ENCODE peak calls at places on chromosomes 7 and 10, in five cellular contexts. B is astrocyte, R is mammary epithelial cell, Q is hepatocyte, N is OCI-LY7. E is an unnamed sample.
A peak's percentile ranks its signal among the peaks of the same experiment; 100 is the strongest.

GRCh38 chr10:110175406-110175805 is 32.0 kb upstream of the MXI1 start:
- DNase-seq in B (peak; percentile 28), R (peak; percentile 79), Q (no peak), N (no peak), E (no peak)

GRCh38 chr10:109962247-109962646 is 38.9 kb upstream of the XPNPEP1 start:
- DNase-seq in B (peak; percentile 22), R (no peak), Q (no peak), N (no peak), E (no peak)

GRCh38 chr10:27252267-27253000 is 11.8 kb upstream of the ACBD5 start:
- DNase-seq in B (peak; percentile 29), R (peak; percentile 32), Q (peak; percentile 78), N (no peak), E (peak; percentile 88)

GRCh38 chr10:129365767-129366400 is 101.2 kb upstream of the MGMT start:
- DNase-seq in B (no peak), R (no peak), Q (no peak), N (peak; percentile 27), E (no peak)

GRCh38 chr7:55522268-55522902 is 49.9 kb downstream of the VOPP1 start:
- DNase-seq in B (no peak), R (no peak), Q (no peak), N (no peak), E (no peak)

GRCh38 chr10:11017575-11018425 is at the start of gene CELF2:
- DNase-seq in B (peak; percentile 10), R (no peak), Q (peak; percentile 86), N (no peak), E (no peak)

GRCh38 chr10:47330804-47331203 is 8.6 kb downstream of the GDF2 start:
- DNase-seq in B (no peak), R (no peak), Q (no peak), N (no peak), E (no peak)

GRCh38 chr7:373818-374705 is 84.1 kb downstream of the FOXL3 start:
- DNase-seq in B (no peak), R (no peak), Q (no peak), N (no peak), E (no peak)

GRCh38 chr7:98312201-98312600 is 30.7 kb downstream of the BRI3 start:
- DNase-seq in B (no peak), R (no peak), Q (no peak), N (no peak), E (no peak)

GRCh38 chr7:77651544-77652162 is 44.6 kb upstream of the RSBN1L start:
- DNase-seq in B (no peak), R (no peak), Q (peak; percentile 66), N (peak; percentile 58), E (peak; percentile 17)

GRCh38 chr7:112160130-112160770 is 45.9 kb downstream of the DOCK4 start:
- DNase-seq in B (peak; percentile 32), R (peak; percentile 12), Q (peak; percentile 51), N (no peak), E (no peak)

GRCh38 chr7:120740348-120740747 is 117.6 kb downstream of the TSPAN12 start:
- DNase-seq in B (peak; percentile 41), R (no peak), Q (no peak), N (no peak), E (no peak)

GRCh38 chr10:103775786-103776185 is 79.6 kb downstream of the SH3PXD2A start:
- DNase-seq in B (no peak), R (no peak), Q (no peak), N (no peak), E (no peak)

GRCh38 chr10:89644691-89644966 is 413 bp downstream of the PANK1 start:
- DNase-seq in B (no peak), R (no peak), Q (no peak), N (peak; percentile 65), E (no peak)

GRCh38 chr10:70832852-70833542 is 17.2 kb downstream of the SGPL1 start:
- DNase-seq in B (peak; percentile 98), R (peak; percentile 93), Q (no peak), N (no peak), E (no peak)

GRCh38 chr7:73663033-73663432 is 4.6 kb upstream of the VPS37D start:
- DNase-seq in B (no peak), R (no peak), Q (no peak), N (no peak), E (no peak)

GRCh38 chr10:69558559-69558958 is 14.7 kb downstream of the NEUROG3 start:
- DNase-seq in B (no peak), R (no peak), Q (no peak), N (no peak), E (no peak)

GRCh38 chr10:33746878-33747277 is 412.4 kb upstream of the NRP1 start:
- DNase-seq in B (peak; percentile 70), R (peak; percentile 63), Q (no peak), N (no peak), E (no peak)

GRCh38 chr10:71661060-71661622 is 58.4 kb downstream of the C10orf105 start:
- DNase-seq in B (no peak), R (no peak), Q (no peak), N (no peak), E (no peak)

GRCh38 chr10:46555713-46556514 is 544 bp downstream of the GPRIN2 start:
- DNase-seq in B (no peak), R (no peak), Q (peak; percentile 73), N (no peak), E (peak; percentile 65)

GRCh38 chr10:71891437-71891836 is 40.4 kb upstream of the PSAP start:
- DNase-seq in B (no peak), R (no peak), Q (no peak), N (no peak), E (no peak)

GRCh38 chr7:31437466-31437865 is 76.4 kb upstream of the ITPRID1 start:
- DNase-seq in B (no peak), R (no peak), Q (no peak), N (no peak), E (no peak)

GRCh38 chr7:66558201-66558641 is 70.5 kb upstream of the KCTD7 start:
- DNase-seq in B (no peak), R (no peak), Q (no peak), N (no peak), E (no peak)

GRCh38 chr7:66557214-66558200 is 71.2 kb upstream of the KCTD7 start:
- DNase-seq in B (no peak), R (peak; percentile 22), Q (peak; percentile 78), N (peak; percentile 58), E (peak; percentile 62)

GRCh38 chr7:66554326-66554725 is 74.4 kb upstream of the KCTD7 start:
- DNase-seq in B (no peak), R (no peak), Q (no peak), N (no peak), E (no peak)

GRCh38 chr7:66556549-66557213 is 72.0 kb upstream of the KCTD7 start:
- DNase-seq in B (no peak), R (no peak), Q (no peak), N (no peak), E (no peak)

DNA sequence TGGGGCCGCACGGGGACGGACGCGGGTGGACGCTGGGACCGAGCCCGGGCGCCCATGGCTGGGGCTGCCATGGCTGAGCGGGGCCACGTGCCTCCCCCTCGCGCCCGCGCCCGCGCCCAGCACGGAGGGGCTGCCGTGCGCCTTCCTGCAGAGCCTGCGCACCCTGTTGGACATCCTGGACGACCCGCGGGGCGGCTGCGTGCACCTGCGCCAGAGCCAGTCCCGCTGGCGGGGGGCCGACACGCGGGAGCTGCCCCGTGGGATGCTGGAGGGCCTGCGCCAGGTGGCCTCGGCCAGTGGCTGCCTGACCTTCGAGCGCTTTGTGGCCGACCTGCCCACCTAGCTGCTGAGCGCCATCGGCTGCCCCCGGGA is 72.5 kb upstream of the KCTD7 start:
- DNase-seq in B (no peak), R (no peak), Q (no peak), N (no peak), E (no peak)
- H4K20me1 ChIP-seq in B (peaks cover 36% of the 10 kb centered on the region), R (no peaks in the 10 kb centered on the region), Q (peaks cover 6% of the 10 kb centered on the region), N (no peaks in the 10 kb centered on the region), E (peaks cover 20% of the 10 kb centered on the region)

DNA sequence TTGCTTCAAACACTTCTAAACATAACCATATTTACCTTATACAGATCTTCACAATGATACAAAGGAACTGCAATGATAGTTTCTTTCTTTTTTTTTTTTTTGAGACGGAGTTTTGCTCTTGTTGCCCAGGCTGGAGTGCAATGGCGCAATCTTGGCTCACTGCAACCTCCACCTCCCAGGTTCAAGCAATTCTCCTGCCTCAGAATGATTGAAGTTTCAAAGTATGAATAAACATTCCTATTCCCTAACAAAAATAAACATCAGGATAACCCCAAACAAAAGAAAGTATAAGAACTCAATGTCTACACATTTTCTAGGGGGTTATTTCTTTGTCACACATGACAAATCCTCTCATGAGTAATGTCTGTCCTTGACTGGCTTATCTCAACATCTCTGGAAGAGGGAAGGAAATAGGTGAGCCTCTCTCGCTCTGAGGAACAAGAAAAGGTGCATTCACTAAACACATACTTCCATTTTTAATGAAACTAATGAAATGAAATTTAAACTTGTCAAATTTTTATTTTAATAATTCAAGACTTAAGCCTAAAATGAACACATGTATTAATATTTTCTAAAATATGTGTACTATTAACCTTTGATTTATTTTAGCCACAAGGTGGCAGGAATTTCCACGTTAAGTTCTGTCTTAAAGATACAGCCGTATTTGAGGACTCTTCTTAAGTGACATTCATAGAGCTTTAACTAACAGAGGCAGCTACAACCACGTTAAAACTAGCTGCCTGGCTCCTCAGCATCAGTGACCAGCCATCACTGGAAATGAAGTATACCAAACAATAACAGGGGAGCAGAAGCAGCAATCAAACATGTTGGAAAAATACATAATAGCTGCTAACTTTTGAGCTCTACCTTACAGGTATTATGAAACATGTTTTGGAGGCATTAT is 58.3 kb downstream of the MALSU1 start:
- DNase-seq in B (peak; percentile 57), R (peak; percentile 81), Q (peak; percentile 53), N (peak; percentile 77), E (peak; percentile 99)
- TF ChIP-seq CTCF in B (peak; percentile 28), R (peak; percentile 40), Q (peak; percentile 68), N (peak; percentile 87), E (peak; percentile 83)

DNA sequence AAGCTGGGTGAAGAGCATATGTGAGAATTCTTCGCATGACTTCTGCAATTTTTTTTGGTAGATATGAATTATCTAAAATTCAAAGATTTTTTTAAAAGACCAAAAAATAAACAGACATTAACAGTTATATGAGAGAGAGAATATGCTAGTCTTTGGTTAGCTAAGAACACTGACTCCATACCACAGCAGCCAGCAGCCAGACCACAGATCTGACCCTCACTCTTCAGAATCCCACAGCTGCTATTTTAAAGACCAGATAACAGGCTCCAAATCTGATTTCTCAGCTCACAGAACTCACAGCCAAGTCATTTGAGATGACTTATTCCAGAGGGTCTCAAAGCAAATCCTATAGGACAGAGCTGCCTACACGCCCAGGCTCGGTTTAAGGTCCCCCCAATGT is 20.4 kb downstream of the NUDCD3 start:
- DNase-seq in B (peak; percentile 66), R (no peak), Q (no peak), N (no peak), E (no peak)
- H4K20me1 ChIP-seq in B (peaks cover 81% of the 10 kb centered on the region), R (no peaks in the 10 kb centered on the region), Q (peaks cover 2% of the 10 kb centered on the region), N (peaks cover 6% of the 10 kb centered on the region), E (peaks cover 46% of the 10 kb centered on the region)

DNA sequence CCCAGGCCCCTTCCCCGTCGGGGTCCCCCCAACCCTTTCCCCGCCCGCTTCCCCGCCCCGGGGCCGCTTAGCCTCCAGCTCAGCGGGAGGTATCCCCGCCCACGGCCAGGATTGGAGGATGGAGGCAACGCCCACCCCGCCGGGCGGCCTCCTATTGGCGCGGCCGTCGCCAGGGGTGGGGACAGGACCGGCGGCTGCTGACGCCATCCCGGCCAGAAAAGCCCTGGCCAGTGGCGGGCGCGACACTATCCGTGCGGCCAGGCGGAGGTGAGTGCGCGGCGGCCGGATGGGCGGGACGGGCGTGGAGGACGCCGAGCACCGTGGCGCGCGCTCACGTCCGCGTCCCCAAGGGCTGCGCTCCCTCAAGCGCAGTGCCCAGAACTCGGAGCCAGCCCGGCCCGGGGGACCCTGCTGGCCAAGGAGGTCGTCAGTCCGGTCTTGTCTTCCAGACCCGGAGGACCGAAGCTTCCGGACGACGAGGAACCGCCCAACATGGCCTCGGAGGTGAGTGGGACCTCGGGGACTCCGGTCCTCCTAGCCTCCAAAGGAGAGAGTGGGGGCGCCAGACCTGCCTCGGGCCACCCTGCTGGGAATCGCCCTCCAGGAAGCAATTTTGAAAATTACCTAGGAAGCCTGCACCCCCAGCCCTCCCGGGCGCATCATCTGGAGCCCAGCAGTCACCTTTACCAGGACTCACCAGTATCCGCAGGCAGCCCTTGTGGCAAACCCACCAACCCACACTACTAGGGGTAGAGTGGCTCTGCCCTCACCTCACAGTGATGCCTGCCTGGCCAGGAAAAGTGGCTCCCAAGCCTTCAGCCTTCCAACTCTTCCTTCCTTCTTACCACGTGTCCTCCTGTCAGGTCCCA is at the start of gene ASL:
- DNase-seq in B (peak; percentile 75), R (peak; percentile 88), Q (peak; percentile 98), N (peak; percentile 92), E (peak; percentile 96)
- TF ChIP-seq CTCF in B (no peak), R (no peak), Q (no peak), N (peak; percentile 51), E (no peak)

E was measured in PC-9.